ENCODE peak calls at places on chromosome 7, in nine cellular contexts. B, P, Q, G, C, V, J, Y and T are unnamed samples.

GRCh38 chr7:20306499-20306946 is 24.2 kb upstream of the ITGB8 start:
- DNase-seq in B (peak), P (no peak), Q (no peak), G (no peak), C (no peak), V (no peak), J (no peak), Y (no peak), T (no peak)

GRCh38 chr7:4144801-4145470 is 537.2 kb upstream of the FOXK1 start:
- DNase-seq in B (no peak), P (no peak), Q (no peak), G (peak), C (peak), V (no peak), J (no peak), Y (no peak), T (no peak)

GRCh38 chr7:130277763-130278643 is 11.3 kb downstream of the CPA2 start:
- DNase-seq in B (peak), P (peak), Q (peak), G (peak), C (peak), V (peak), J (peak), Y (peak), T (peak)

GRCh38 chr7:1596181-1597043 is 26.6 kb upstream of the PSMG3 start:
- DNase-seq in B (no peak), P (no peak), Q (no peak), G (no peak), C (peak), V (no peak), J (no peak), Y (no peak), T (no peak)

GRCh38 chr7:2923886-2924574 is 79.9 kb upstream of the GNA12 start:
- DNase-seq in B (no peak), P (no peak), Q (no peak), G (no peak), C (no peak), V (no peak), J (no peak), Y (no peak), T (no peak)

GRCh38 chr7:84591897-84592296 is 397.3 kb upstream of the SEMA3A start:
- DNase-seq in B (no peak), P (no peak), Q (no peak), G (no peak), C (no peak), V (no peak), J (no peak), Y (no peak), T (no peak)

GRCh38 chr7:26159243-26159642 is 7.2 kb downstream of the NFE2L3 start:
- DNase-seq in B (no peak), P (no peak), Q (no peak), G (peak), C (no peak), V (no peak), J (no peak), Y (no peak), T (no peak)

GRCh38 chr7:100894860-100895700 is 608 bp downstream of the ACHE start:
- DNase-seq in B (peak), P (no peak), Q (peak), G (no peak), C (peak), V (peak), J (peak), Y (no peak), T (peak)

GRCh38 chr7:33130184-33130583 is 820 bp downstream of the BBS9 start:
- DNase-seq in B (peak), P (no peak), Q (no peak), G (peak), C (peak), V (no peak), J (peak), Y (no peak), T (peak)

GRCh38 chr7:75957021-75957736 is 37.2 kb downstream of the TMEM120A start:
- DNase-seq in B (no peak), P (no peak), Q (no peak), G (no peak), C (no peak), V (no peak), J (no peak), Y (no peak), T (no peak)

GRCh38 chr7:81180573-81180972 is 261.7 kb upstream of the SEMA3C start:
- DNase-seq in B (no peak), P (no peak), Q (no peak), G (no peak), C (no peak), V (no peak), J (no peak), Y (no peak), T (no peak)